ENCODE peak calls at places on chromosomes 4 and X, in eight cellular contexts. L is uterus; C is left lung; Y is pancreas; S is Peyer's patch; J is CD8-positive, alpha-beta T cell; U is lower lobe of right lung; R is astrocyte. E is an unnamed sample.

GRCh38 chr4:25477251-25477650 is 100.2 kb downstream of the ANAPC4 start:
- DNase-seq in Y (no peak), R (no peak), C (no peak), U (no peak), S (no peak), J (no peak), L (no peak), E (no peak)

GRCh38 chrX:23465105-23465791 is 130.6 kb downstream of the PTCHD1 start:
- DNase-seq in S (no peak), U (no peak), J (no peak), Y (no peak), L (no peak), R (no peak), C (no peak), E (no peak)

GRCh38 chr4:8820178-8821102 is 51.2 kb downstream of the HMX1 start:
- DNase-seq in C (peak; percentile 27), J (no peak), R (no peak), Y (no peak), U (peak; percentile 31), S (no peak), L (no peak), E (peak; percentile 39)

GRCh38 chrX:36974896-36975295 is 33.3 kb upstream of the FAM47C start:
- DNase-seq in L (no peak), R (no peak), C (no peak), J (no peak), S (no peak), U (no peak), Y (no peak), E (no peak)

GRCh38 chrX:74118503-74118902 is 185.5 kb upstream of the ZCCHC13 start:
- DNase-seq in C (no peak), S (no peak), R (no peak), U (no peak), Y (no peak), L (no peak), J (no peak), E (no peak)

GRCh38 chrX:108071578-108071977 is 19.8 kb downstream of the PSMD10 start:
- DNase-seq in Y (no peak), U (no peak), L (no peak), S (no peak), C (no peak), J (no peak), R (no peak), E (no peak)

GRCh38 chr4:8220661-8221446 is 21.8 kb downstream of the SH3TC1 start:
- DNase-seq in C (no peak), S (no peak), R (no peak), U (no peak), L (no peak), Y (no peak), J (no peak), E (no peak)

GRCh38 chr4:36244257-36245084 is at the start of gene ARAP2:
- DNase-seq in R (peak; percentile 53), S (peak; percentile 69), L (peak; percentile 34), J (peak; percentile 84), Y (peak; percentile 73), C (peak; percentile 75), U (peak; percentile 83), E (peak; percentile 67)

GRCh38 chr4:14701389-14701788 is 300.9 kb upstream of the CPEB2 start:
- DNase-seq in C (no peak), L (no peak), S (no peak), R (no peak), U (no peak), Y (no peak), J (no peak), E (no peak)

GRCh38 chr4:163273922-163274321 is 58.5 kb downstream of the NPY1R start:
- DNase-seq in J (no peak), S (no peak), C (no peak), Y (no peak), L (no peak), U (no peak), R (no peak), E (no peak)

GRCh38 chr4:133150643-133151300 is 1.7 kb downstream of the PCDH10 start:
- DNase-seq in C (no peak), Y (peak; percentile 12), R (peak; percentile 42), J (no peak), U (no peak), S (no peak), L (no peak), E (peak; percentile 71)
- H3K27ac ChIP-seq in C (no peak overlapping the region), Y (no peak overlapping the region), R (no peak overlapping the region), J (no peak overlapping the region), U (no peak overlapping the region), S (no peak overlapping the region), L (no peak overlapping the region), E (peak overlapping the region; percentile 93)

GRCh38 chr4:6574747-6575502 is at the start of gene MAN2B2:
- DNase-seq in S (peak; percentile 83), C (peak; percentile 88), R (peak; percentile 39), U (peak; percentile 92), J (peak; percentile 88), L (peak; percentile 82), Y (peak; percentile 86), E (peak; percentile 94)
- TF ChIP-seq CTCF in S (peak; percentile 31), C (peak; percentile 31), R (no peak), U (peak; percentile 14), J (no peak), L (no peak), Y (no peak), E (no peak)

GRCh38 chr4:119025916-119026661 is 109.5 kb upstream of the MYOZ2 start:
- DNase-seq in L (peak; percentile 88), C (no peak), J (no peak), S (no peak), U (no peak), Y (no peak), R (peak; percentile 92), E (no peak)
- H3K4me1 ChIP-seq in L (peaks cover 8% of the 10 kb centered on the region), C (no peaks in the 10 kb centered on the region), J (no peaks in the 10 kb centered on the region), S (no peaks in the 10 kb centered on the region), U (peaks cover 17% of the 10 kb centered on the region), Y (peaks cover 7% of the 10 kb centered on the region), R (peaks cover 9% of the 10 kb centered on the region), E (peaks cover 14% of the 10 kb centered on the region)

GRCh38 chr4:121227254-121227867 is 63.2 kb upstream of the TNIP3 start:
- DNase-seq in C (no peak), U (no peak), R (no peak), S (no peak), J (no peak), Y (no peak), L (no peak), E (no peak)
- H3K27ac ChIP-seq in C (no peak overlapping the region), U (no peak overlapping the region), R (no peak overlapping the region), S (no peak overlapping the region), J (no peak overlapping the region), Y (no peak overlapping the region), L (no peak overlapping the region), E (no peak overlapping the region)

DNA sequence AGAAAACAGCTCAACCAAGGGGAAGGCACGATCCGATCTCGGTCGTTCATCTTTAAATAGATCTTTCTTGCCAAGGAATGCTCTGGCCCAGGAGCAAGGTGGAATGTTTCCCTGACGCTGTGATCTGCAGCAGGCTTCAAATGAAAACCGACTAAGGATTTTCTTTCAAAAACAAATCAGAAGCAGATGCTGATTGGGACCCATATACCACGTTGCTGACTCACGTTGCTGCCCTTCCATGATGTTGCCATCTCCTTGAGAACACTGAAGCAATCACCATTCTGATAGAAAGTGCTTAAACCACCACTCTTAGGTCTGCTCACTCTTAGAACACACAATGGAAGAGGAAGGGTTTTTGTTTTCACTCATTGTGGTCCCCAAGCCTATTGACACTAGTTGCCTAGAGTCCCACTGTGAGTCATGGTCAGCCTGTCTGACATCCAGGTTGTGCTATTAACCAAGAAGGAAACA is 26.1 kb downstream of the LAMTOR3 start:
- DNase-seq in R (peak; percentile 40), Y (no peak), S (no peak), U (no peak), J (no peak), C (no peak), L (peak; percentile 22), E (no peak)
- TF ChIP-seq CTCF in R (no peak), Y (no peak), S (no peak), U (no peak), J (no peak), C (no peak), L (no peak), E (no peak)